ENCODE peak calls at places on chromosomes 12 and 14, in eight cellular contexts. U is tibial nerve, S is ascending aorta, T is cardiac muscle cell, W is tibial artery, K is sigmoid colon, E is upper lobe of right lung, Y is HCT116. A is an unnamed sample.

GRCh38 chr12:29309320-29309902 is 71.6 kb downstream of the ERGIC2 start:
- DNase-seq in E (no peak), U (no peak), S (no peak), W (no peak), Y (peak; percentile 10), K (no peak), T (peak; percentile 13), A (peak; percentile 18)

GRCh38 chr12:10634427-10634826 is 21.0 kb upstream of the MAGOHB start:
- DNase-seq in Y (no peak), W (no peak), S (no peak), T (no peak), U (no peak), E (no peak), K (no peak), A (no peak)

GRCh38 chr14:22887260-22887989 is 4.4 kb downstream of the REM2 start:
- DNase-seq in E (no peak), S (no peak), Y (peak; percentile 92), T (peak; percentile 89), K (peak; percentile 80), W (peak; percentile 75), U (no peak), A (peak; percentile 50)

GRCh38 chr12:71684081-71684480 is 1.8 kb upstream of the TMEM19 start:
- DNase-seq in T (no peak), Y (no peak), U (no peak), K (no peak), S (no peak), E (no peak), W (no peak), A (no peak)

GRCh38 chr12:65832217-65832616 is 7.9 kb downstream of the HMGA2 start:
- DNase-seq in K (no peak), U (no peak), E (no peak), W (no peak), Y (no peak), S (no peak), T (no peak), A (no peak)

GRCh38 chr14:76330411-76331327 is 45.3 kb upstream of the ESRRB start:
- DNase-seq in K (peak; percentile 50), Y (no peak), W (no peak), U (no peak), E (peak; percentile 43), S (no peak), T (no peak), A (no peak)

GRCh38 chr12:110565919-110566871 is 16.9 kb downstream of the PPTC7 start:
- DNase-seq in K (no peak), E (no peak), T (no peak), U (no peak), W (no peak), S (no peak), Y (no peak), A (no peak)

GRCh38 chr14:100011568-100012325 is 53.5 kb upstream of the EVL start:
- DNase-seq in Y (no peak), T (no peak), E (no peak), W (no peak), U (no peak), S (no peak), K (no peak), A (peak; percentile 31)

GRCh38 chr12:12774791-12775190 is 10.7 kb upstream of the APOLD1 start:
- DNase-seq in S (no peak), E (no peak), U (no peak), K (no peak), W (no peak), Y (no peak), T (no peak), A (no peak)

GRCh38 chr12:989751-990278 is 1.2 kb upstream of the ERC1 start:
- DNase-seq in T (peak; percentile 55), E (no peak), U (no peak), K (peak; percentile 67), Y (no peak), S (no peak), W (no peak), A (peak; percentile 62)

GRCh38 chr12:51397670-51398069 is 6.5 kb upstream of the GALNT6 start:
- DNase-seq in S (no peak), T (no peak), Y (no peak), U (no peak), K (no peak), E (no peak), W (no peak), A (no peak)

GRCh38 chr12:94771741-94772140 is 121.4 kb upstream of the TMCC3 start:
- DNase-seq in T (no peak), E (no peak), S (no peak), Y (no peak), K (no peak), W (no peak), U (no peak), A (no peak)

GRCh38 chr12:94770397-94770759 is 120.0 kb upstream of the TMCC3 start:
- DNase-seq in W (no peak), Y (no peak), T (no peak), K (no peak), S (no peak), U (no peak), E (no peak), A (no peak)

GRCh38 chr12:94769746-94770396 is 119.5 kb upstream of the TMCC3 start:
- DNase-seq in W (no peak), E (no peak), T (no peak), K (no peak), Y (no peak), S (no peak), U (no peak), A (no peak)

GRCh38 chr12:94771199-94771598 is 120.8 kb upstream of the TMCC3 start:
- DNase-seq in U (no peak), W (no peak), K (no peak), S (no peak), E (no peak), T (no peak), Y (no peak), A (no peak)

GRCh38 chr12:94770777-94771176 is 120.4 kb upstream of the TMCC3 start:
- DNase-seq in Y (no peak), T (no peak), S (no peak), W (no peak), U (no peak), K (no peak), E (no peak), A (no peak)
- H3K27me3 ChIP-seq in Y (no peaks in the 10 kb centered on the region), T (no peaks in the 10 kb centered on the region), S (no peaks in the 10 kb centered on the region), W (no peaks in the 10 kb centered on the region), U (no peaks in the 10 kb centered on the region), K (no peaks in the 10 kb centered on the region), E (no peaks in the 10 kb centered on the region), A (no peaks in the 10 kb centered on the region)

GRCh38 chr12:130164216-130164542 is 1.9 kb downstream of the FZD10 start:
- DNase-seq in S (no peak), T (no peak), Y (no peak), U (no peak), K (no peak), W (peak; percentile 27), E (no peak), A (no peak)

GRCh38 chr12:130162771-130163460 is 652 bp downstream of the FZD10 start:
- DNase-seq in K (no peak), Y (no peak), T (peak; percentile 9), S (no peak), E (peak; percentile 58), U (no peak), W (peak; percentile 63), A (no peak)

GRCh38 chr12:130164931-130165330 is 2.7 kb downstream of the FZD10 start:
- DNase-seq in S (no peak), K (no peak), E (peak; percentile 40), W (peak; percentile 21), Y (no peak), U (no peak), T (no peak), A (no peak)

GRCh38 chr12:130162267-130162666 is at the start of gene FZD10:
- DNase-seq in U (no peak), E (peak; percentile 65), K (no peak), Y (no peak), S (no peak), W (peak; percentile 71), T (peak; percentile 52), A (no peak)

GRCh38 chr12:130163461-130164215 is 1.4 kb downstream of the FZD10 start:
- DNase-seq in S (no peak), K (no peak), W (peak; percentile 63), T (no peak), E (peak; percentile 58), Y (no peak), U (no peak), A (no peak)
- H3K27me3 ChIP-seq in S (peaks cover 8% of the 10 kb centered on the region), K (peaks cover 69% of the 10 kb centered on the region), W (peaks cover 69% of the 10 kb centered on the region), T (peaks cover 100% of the 10 kb centered on the region), E (peaks cover 71% of the 10 kb centered on the region), Y (no peaks in the 10 kb centered on the region), U (peaks cover 33% of the 10 kb centered on the region), A (peaks cover 60% of the 10 kb centered on the region)

GRCh38 chr12:114686421-114687268 is 2.7 kb upstream of the TBX3 start:
- DNase-seq in S (no peak), Y (no peak), U (no peak), E (no peak), K (no peak), T (no peak), W (no peak), A (no peak)

GRCh38 chr12:114684098-114684869 is at the start of gene TBX3:
- DNase-seq in T (peak; percentile 98), W (peak; percentile 92), S (peak; percentile 73), U (peak; percentile 85), K (peak; percentile 97), Y (peak; percentile 98), E (peak; percentile 89), A (peak; percentile 97)

GRCh38 chr12:114684870-114685273 is 897 bp upstream of the TBX3 start:
- DNase-seq in E (no peak), T (no peak), U (no peak), S (no peak), W (no peak), K (no peak), Y (no peak), A (no peak)

GRCh38 chr12:114685869-114686268 is 1.9 kb upstream of the TBX3 start:
- DNase-seq in E (no peak), U (no peak), T (no peak), W (no peak), Y (no peak), K (no peak), S (no peak), A (no peak)

DNA sequence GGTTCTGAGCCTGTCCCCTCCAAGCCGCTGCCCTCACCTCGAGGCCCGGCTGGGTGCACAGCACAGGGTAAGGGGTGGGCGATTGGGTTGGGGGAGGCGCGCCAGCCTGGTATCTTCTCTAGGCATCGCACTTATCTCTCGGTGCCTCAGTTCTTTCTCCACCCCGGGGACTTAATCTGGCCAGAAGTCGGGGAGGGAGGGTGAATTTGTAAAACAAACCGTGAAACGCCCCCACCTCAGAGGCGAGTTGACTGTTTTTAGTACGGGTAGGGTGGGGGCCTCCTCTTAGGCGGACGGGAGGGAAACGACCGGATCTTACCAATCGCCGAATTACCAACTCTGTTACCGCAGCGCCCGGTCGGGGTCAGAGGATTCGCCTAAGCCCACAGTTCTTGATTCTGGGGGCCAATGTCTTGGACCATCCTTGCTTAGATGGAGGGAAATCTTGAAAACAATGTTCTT is 1.4 kb upstream of the TBX3 start:
- DNase-seq in K (no peak), U (no peak), T (no peak), Y (no peak), E (no peak), W (no peak), S (no peak), A (no peak)
- H3K27me3 ChIP-seq in K (peaks cover 57% of the 10 kb centered on the region), U (peaks cover 37% of the 10 kb centered on the region), T (peaks cover 51% of the 10 kb centered on the region), Y (peaks cover 16% of the 10 kb centered on the region), E (peaks cover 49% of the 10 kb centered on the region), W (peaks cover 31% of the 10 kb centered on the region), S (peaks cover 9% of the 10 kb centered on the region), A (peaks cover 53% of the 10 kb centered on the region)

DNA sequence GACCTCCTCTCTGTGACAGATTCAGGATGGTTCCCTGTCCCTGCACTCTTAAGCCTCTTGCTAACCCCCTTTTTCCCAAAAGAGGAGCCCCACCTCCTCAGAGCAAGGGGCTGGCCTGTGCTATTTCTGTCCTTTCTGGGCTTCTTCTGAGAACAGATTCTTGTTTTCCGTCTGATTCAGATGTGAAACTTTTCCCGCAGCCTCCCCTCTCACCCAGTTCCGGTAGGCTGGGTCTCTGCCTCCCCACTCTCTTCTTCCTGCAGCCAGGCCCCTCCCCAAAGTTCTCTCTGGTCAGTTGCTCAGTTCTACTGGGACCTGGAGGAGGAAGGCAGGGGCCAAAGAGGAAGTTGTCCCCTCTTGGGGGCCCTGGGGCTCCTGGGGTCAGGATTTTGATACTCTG is 11.8 kb downstream of the PDE1B start:
- DNase-seq in S (peak; percentile 38), W (peak; percentile 87), T (peak; percentile 34), Y (no peak), E (no peak), U (no peak), K (peak; percentile 87), A (no peak)
- H3K27me3 ChIP-seq in S (no peaks in the 10 kb centered on the region), W (no peaks in the 10 kb centered on the region), T (peaks cover 4% of the 10 kb centered on the region), Y (peaks cover 44% of the 10 kb centered on the region), E (peaks cover 6% of the 10 kb centered on the region), U (peaks cover 13% of the 10 kb centered on the region), K (no peaks in the 10 kb centered on the region), A (no peaks in the 10 kb centered on the region)

A was measured in A673.